ENCODE peak calls at places on chromosomes 7 and 10, in six cellular contexts. One of them, this sample, is unnamed.

GRCh38 chr10:127987467-127988380 is 80.8 kb downstream of the PTPRE start:
- DNase-seq in GM12878: no peak
- DNase-seq in HepG2: no peak
- DNase-seq in HL-60: no peak
- DNase-seq in SK-N-SH: no peak
- DNase-seq in K562: no peak
- DNase-seq in this sample: no peak

GRCh38 chr10:69873141-69873540 is 71.4 kb downstream of the COL13A1 start:
- DNase-seq in GM12878: no peak
- DNase-seq in HepG2: no peak
- DNase-seq in HL-60: no peak
- DNase-seq in SK-N-SH: no peak
- DNase-seq in K562: no peak
- DNase-seq in this sample: no peak

GRCh38 chr10:14062528-14063260 is 268.0 kb downstream of the FRMD4A start:
- DNase-seq in GM12878: no peak
- DNase-seq in HepG2: no peak
- DNase-seq in HL-60: no peak
- DNase-seq in SK-N-SH: no peak
- DNase-seq in K562: no peak
- DNase-seq in this sample: no peak

GRCh38 chr10:61592581-61592980 is 70.1 kb upstream of the CABCOCO1 start:
- DNase-seq in GM12878: no peak
- DNase-seq in HepG2: peak; percentile 27
- DNase-seq in HL-60: no peak
- DNase-seq in SK-N-SH: no peak
- DNase-seq in K562: peak; percentile 50
- DNase-seq in this sample: no peak

GRCh38 chr10:110040767-110041478 is 33.1 kb downstream of the ADD3 start:
- DNase-seq in GM12878: no peak
- DNase-seq in HepG2: no peak
- DNase-seq in HL-60: no peak
- DNase-seq in SK-N-SH: no peak
- DNase-seq in K562: no peak
- DNase-seq in this sample: no peak

GRCh38 chr7:8217200-8218068 is 44.5 kb downstream of the ICA1 start:
- DNase-seq in GM12878: peak; percentile 43
- DNase-seq in HepG2: peak; percentile 51
- DNase-seq in HL-60: peak; percentile 7
- DNase-seq in SK-N-SH: peak; percentile 28
- DNase-seq in K562: peak; percentile 38
- DNase-seq in this sample: no peak

GRCh38 chr10:53675201-53675600 is 902.6 kb upstream of the MBL2 start:
- DNase-seq in GM12878: no peak
- DNase-seq in HepG2: no peak
- DNase-seq in HL-60: no peak
- DNase-seq in SK-N-SH: no peak
- DNase-seq in K562: no peak
- DNase-seq in this sample: no peak

GRCh38 chr10:3197354-3198003 is 24.9 kb upstream of the PITRM1 start:
- DNase-seq in GM12878: peak; percentile 24
- DNase-seq in HepG2: peak; percentile 36
- DNase-seq in HL-60: no peak
- DNase-seq in SK-N-SH: peak; percentile 92
- DNase-seq in K562: peak; percentile 78
- DNase-seq in this sample: peak; percentile 60

GRCh38 chr10:132528064-132528800 is 9.4 kb upstream of the INPP5A start:
- DNase-seq in GM12878: no peak
- DNase-seq in HepG2: no peak
- DNase-seq in HL-60: no peak
- DNase-seq in SK-N-SH: no peak
- DNase-seq in K562: no peak
- DNase-seq in this sample: no peak

GRCh38 chr10:73225518-73225917 is 21.5 kb downstream of the DNAJC9 start:
- DNase-seq in GM12878: no peak
- DNase-seq in HepG2: no peak
- DNase-seq in HL-60: no peak
- DNase-seq in SK-N-SH: no peak
- DNase-seq in K562: no peak
- DNase-seq in this sample: no peak

DNA sequence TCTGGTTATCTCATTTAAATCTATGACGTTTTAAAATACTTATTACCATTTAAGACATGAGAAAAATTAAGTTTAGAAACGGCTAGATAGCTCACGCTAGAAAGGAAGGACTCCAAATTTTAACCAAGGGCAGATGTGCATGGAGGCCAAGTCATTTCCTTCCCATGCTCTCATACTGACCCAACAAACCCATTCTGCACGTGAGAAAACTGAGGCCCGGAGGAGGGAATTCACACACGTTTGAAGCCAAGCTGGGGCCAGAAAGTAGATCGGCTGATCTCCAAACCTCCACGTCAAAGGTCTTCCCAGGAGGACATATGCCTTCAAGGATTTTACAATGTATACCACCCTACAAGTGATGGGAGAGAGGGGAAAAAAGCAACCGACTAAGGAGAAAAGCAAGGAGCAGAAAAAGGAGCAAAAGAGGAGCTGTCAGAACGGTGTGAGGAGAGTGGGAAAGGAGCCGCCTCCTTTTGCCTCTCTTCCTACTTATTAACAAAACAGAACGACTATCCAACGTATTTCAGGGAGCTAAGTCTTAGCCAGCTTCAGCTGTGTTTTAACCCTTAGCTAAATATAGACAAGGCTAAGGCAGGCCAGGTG is 645 bp upstream of the SIRT1 start:
- DNase-seq in GM12878: no peak
- DNase-seq in HepG2: no peak
- DNase-seq in HL-60: no peak
- DNase-seq in SK-N-SH: no peak
- DNase-seq in K562: no peak
- DNase-seq in this sample: no peak
- TF ChIP-seq GABPA in GM12878: no peak
- TF ChIP-seq GABPA in HepG2: no peak
- TF ChIP-seq GABPA in HL-60: no peak
- TF ChIP-seq GABPA in SK-N-SH: no peak
- TF ChIP-seq GABPA in K562: no peak
- TF ChIP-seq GABPA in this sample: no peak

GRCh38 chr7:28708033-28708451 is 250.1 kb downstream of the TRIL start:
- DNase-seq in GM12878: no peak
- DNase-seq in HepG2: no peak
- DNase-seq in HL-60: no peak
- DNase-seq in SK-N-SH: no peak
- DNase-seq in K562: no peak
- DNase-seq in this sample: no peak
- TF ChIP-seq GABPA in GM12878: no peak
- TF ChIP-seq GABPA in HepG2: no peak
- TF ChIP-seq GABPA in HL-60: no peak
- TF ChIP-seq GABPA in SK-N-SH: no peak
- TF ChIP-seq GABPA in K562: no peak
- TF ChIP-seq GABPA in this sample: no peak

GRCh38 chr10:57336865-57337264 is 930.8 kb downstream of the IPMK start:
- DNase-seq in GM12878: no peak
- DNase-seq in HepG2: no peak
- DNase-seq in HL-60: no peak
- DNase-seq in SK-N-SH: no peak
- DNase-seq in K562: no peak
- DNase-seq in this sample: no peak
- TF ChIP-seq GABPA in GM12878: no peak
- TF ChIP-seq GABPA in HepG2: no peak
- TF ChIP-seq GABPA in HL-60: no peak
- TF ChIP-seq GABPA in SK-N-SH: no peak
- TF ChIP-seq GABPA in K562: no peak
- TF ChIP-seq GABPA in this sample: no peak

DNA sequence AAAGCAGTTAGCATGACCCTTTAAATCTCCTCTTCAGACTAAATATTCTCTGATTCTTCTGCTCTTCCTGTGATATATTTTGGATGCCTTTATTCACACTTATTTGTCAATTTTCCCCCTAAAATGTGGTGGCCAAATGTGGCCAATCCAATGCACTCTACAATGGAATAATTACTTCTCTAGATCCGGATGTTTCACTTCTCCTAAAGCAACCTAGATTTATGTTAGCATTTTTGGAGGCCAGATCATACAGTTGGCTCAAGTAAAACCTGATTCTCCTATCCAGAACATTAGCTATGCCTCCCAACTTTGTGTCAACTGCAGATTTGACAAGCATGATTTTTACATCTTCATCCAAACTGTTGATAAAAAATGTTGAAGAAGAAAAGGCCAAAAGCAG is 153.7 kb downstream of the CREB5 start:
- DNase-seq in GM12878: no peak
- DNase-seq in HepG2: no peak
- DNase-seq in HL-60: no peak
- DNase-seq in SK-N-SH: no peak
- DNase-seq in K562: no peak
- DNase-seq in this sample: no peak
- TF ChIP-seq GABPA in GM12878: no peak
- TF ChIP-seq GABPA in HepG2: no peak
- TF ChIP-seq GABPA in HL-60: no peak
- TF ChIP-seq GABPA in SK-N-SH: no peak
- TF ChIP-seq GABPA in K562: no peak
- TF ChIP-seq GABPA in this sample: no peak

GRCh38 chr10:32347363-32347735 is 391 bp upstream of the EPC1 start:
- DNase-seq in GM12878: no peak
- DNase-seq in HepG2: no peak
- DNase-seq in HL-60: no peak
- DNase-seq in SK-N-SH: no peak
- DNase-seq in K562: peak; percentile 52
- DNase-seq in this sample: no peak

GRCh38 chr10:32348297-32349198 is 1.6 kb upstream of the EPC1 start:
- DNase-seq in GM12878: no peak
- DNase-seq in HepG2: no peak
- DNase-seq in HL-60: no peak
- DNase-seq in SK-N-SH: peak; percentile 12
- DNase-seq in K562: peak; percentile 34
- DNase-seq in this sample: no peak

GRCh38 chr10:32349968-32350738 is 3.2 kb upstream of the EPC1 start:
- DNase-seq in GM12878: no peak
- DNase-seq in HepG2: peak; percentile 66
- DNase-seq in HL-60: no peak
- DNase-seq in SK-N-SH: no peak
- DNase-seq in K562: no peak
- DNase-seq in this sample: no peak

GRCh38 chr10:32349199-32349585 is 2.2 kb upstream of the EPC1 start:
- DNase-seq in GM12878: no peak
- DNase-seq in HepG2: no peak
- DNase-seq in HL-60: no peak
- DNase-seq in SK-N-SH: no peak
- DNase-seq in K562: no peak
- DNase-seq in this sample: no peak

DNA sequence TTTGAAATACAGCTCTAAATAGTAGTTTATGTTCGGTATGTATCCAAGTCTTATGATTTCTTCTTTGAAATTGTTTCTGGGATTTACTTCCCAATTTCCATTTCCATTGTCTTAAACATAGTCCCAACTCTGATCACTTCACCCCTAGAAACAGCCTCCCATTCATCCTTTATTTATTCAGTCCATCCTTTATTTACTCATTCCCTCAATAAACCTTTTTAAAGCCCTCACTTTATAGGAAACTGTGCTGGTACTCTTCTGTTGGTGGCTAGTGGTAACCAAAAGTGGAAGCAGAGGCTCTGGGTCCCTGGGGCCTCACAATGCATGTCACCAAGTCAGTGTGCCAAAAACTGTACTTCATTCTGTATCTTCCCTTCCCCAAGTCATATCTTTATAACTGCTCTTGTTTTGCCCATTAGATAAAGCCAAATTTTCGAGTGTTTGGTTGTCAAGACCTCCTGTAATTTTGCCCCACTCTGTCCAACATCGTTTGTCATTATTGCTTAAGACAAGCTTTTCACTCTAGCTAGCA is 3.9 kb upstream of the EPC1 start:
- DNase-seq in GM12878: no peak
- DNase-seq in HepG2: no peak
- DNase-seq in HL-60: no peak
- DNase-seq in SK-N-SH: no peak
- DNase-seq in K562: no peak
- DNase-seq in this sample: no peak
- TF ChIP-seq GABPA in GM12878: no peak
- TF ChIP-seq GABPA in HepG2: no peak
- TF ChIP-seq GABPA in HL-60: no peak
- TF ChIP-seq GABPA in SK-N-SH: no peak
- TF ChIP-seq GABPA in K562: no peak
- TF ChIP-seq GABPA in this sample: no peak

GRCh38 chr7:155594961-155595366 is 48.6 kb upstream of the CNPY1 start:
- DNase-seq in GM12878: no peak
- DNase-seq in HepG2: peak; percentile 80
- DNase-seq in HL-60: peak; percentile 96
- DNase-seq in SK-N-SH: no peak
- DNase-seq in K562: no peak
- DNase-seq in this sample: no peak
- TF ChIP-seq GABPA in GM12878: no peak
- TF ChIP-seq GABPA in HepG2: no peak
- TF ChIP-seq GABPA in HL-60: no peak
- TF ChIP-seq GABPA in SK-N-SH: no peak
- TF ChIP-seq GABPA in K562: no peak
- TF ChIP-seq GABPA in this sample: no peak

GRCh38 chr10:11870461-11870780 is 47.3 kb downstream of the PROSER2 start:
- DNase-seq in GM12878: no peak
- DNase-seq in HepG2: no peak
- DNase-seq in HL-60: no peak
- DNase-seq in SK-N-SH: no peak
- DNase-seq in K562: no peak
- DNase-seq in this sample: no peak

GRCh38 chr10:11869743-11870460 is 46.7 kb downstream of the PROSER2 start:
- DNase-seq in GM12878: no peak
- DNase-seq in HepG2: no peak
- DNase-seq in HL-60: no peak
- DNase-seq in SK-N-SH: peak; percentile 81
- DNase-seq in K562: no peak
- DNase-seq in this sample: no peak

GRCh38 chr10:11870900-11871407 is 47.8 kb downstream of the PROSER2 start:
- DNase-seq in GM12878: no peak
- DNase-seq in HepG2: no peak
- DNase-seq in HL-60: no peak
- DNase-seq in SK-N-SH: no peak
- DNase-seq in K562: no peak
- DNase-seq in this sample: no peak

GRCh38 chr10:11867497-11867896 is 44.3 kb downstream of the PROSER2 start:
- DNase-seq in GM12878: no peak
- DNase-seq in HepG2: no peak
- DNase-seq in HL-60: no peak
- DNase-seq in SK-N-SH: no peak
- DNase-seq in K562: no peak
- DNase-seq in this sample: no peak

GRCh38 chr10:11869211-11869610 is 46.1 kb downstream of the PROSER2 start:
- DNase-seq in GM12878: no peak
- DNase-seq in HepG2: no peak
- DNase-seq in HL-60: no peak
- DNase-seq in SK-N-SH: no peak
- DNase-seq in K562: no peak
- DNase-seq in this sample: no peak
- TF ChIP-seq GABPA in GM12878: no peak
- TF ChIP-seq GABPA in HepG2: no peak
- TF ChIP-seq GABPA in HL-60: no peak
- TF ChIP-seq GABPA in SK-N-SH: no peak
- TF ChIP-seq GABPA in K562: no peak
- TF ChIP-seq GABPA in this sample: no peak

GRCh38 chr10:99966306-99966705 is 43.4 kb downstream of the DNMBP start:
- DNase-seq in GM12878: no peak
- DNase-seq in HepG2: no peak
- DNase-seq in HL-60: no peak
- DNase-seq in SK-N-SH: peak; percentile 19
- DNase-seq in K562: no peak
- DNase-seq in this sample: no peak
- TF ChIP-seq GABPA in GM12878: no peak
- TF ChIP-seq GABPA in HepG2: no peak
- TF ChIP-seq GABPA in HL-60: no peak
- TF ChIP-seq GABPA in SK-N-SH: peak; percentile 32
- TF ChIP-seq GABPA in K562: no peak
- TF ChIP-seq GABPA in this sample: no peak